ENCODE peak calls at places on chromosome 3, in nine cellular contexts. U, V, L, K, B, X, A, M and Z are unnamed samples.

GRCh38 chr3:49906004-49906860 is 2.6 kb upstream of the MST1R start:
- DNase-seq in K (no peak), M (no peak), L (peak), A (peak), B (no peak), V (peak), U (no peak), X (no peak), Z (peak)

GRCh38 chr3:44047796-44048195 is 193.9 kb upstream of the TOPAZ1 start:
- DNase-seq in U (no peak), X (no peak), A (no peak), L (no peak), V (no peak), M (no peak), B (no peak), K (no peak), Z (no peak)

GRCh38 chr3:43180027-43180426 is 74.1 kb upstream of the POMGNT2 start:
- DNase-seq in U (peak), A (no peak), V (peak), K (no peak), B (no peak), X (peak), M (no peak), L (no peak), Z (no peak)

GRCh38 chr3:146640955-146641867 is 36.1 kb upstream of the PLSCR5 start:
- DNase-seq in U (no peak), V (no peak), K (no peak), L (no peak), A (peak), B (no peak), X (no peak), M (no peak), Z (peak)

GRCh38 chr3:71127463-71128243 is 455.9 kb downstream of the FOXP1 start:
- DNase-seq in L (no peak), U (no peak), M (no peak), B (no peak), V (no peak), K (no peak), A (no peak), X (no peak), Z (no peak)

GRCh38 chr3:154040283-154040682 is 80.9 kb upstream of the ARHGEF26 start:
- DNase-seq in U (no peak), M (no peak), A (no peak), V (no peak), K (no peak), B (no peak), X (no peak), L (no peak), Z (peak)

GRCh38 chr3:152026033-152026556 is 152.7 kb downstream of the SUCNR1 start:
- DNase-seq in V (no peak), U (no peak), K (no peak), A (no peak), B (no peak), X (no peak), L (no peak), M (no peak), Z (no peak)

GRCh38 chr3:73520931-73521461 is 103.7 kb downstream of the PDZRN3 start:
- DNase-seq in A (no peak), V (no peak), X (peak), L (no peak), U (no peak), M (no peak), B (no peak), K (peak), Z (no peak)

GRCh38 chr3:32502089-32502943 is at the start of gene CMTM6:
- DNase-seq in U (peak), B (peak), K (peak), M (peak), A (peak), X (peak), L (peak), V (peak), Z (peak)

GRCh38 chr3:169148448-169149348 is 514.8 kb downstream of the MECOM start:
- DNase-seq in B (no peak), L (no peak), V (peak), M (no peak), U (no peak), K (no peak), A (peak), X (no peak), Z (peak)

GRCh38 chr3:55701997-55702396 is 214.9 kb upstream of the WNT5A start:
- DNase-seq in L (no peak), U (no peak), K (no peak), A (no peak), X (no peak), M (no peak), B (no peak), V (no peak), Z (no peak)

GRCh38 chr3:183542355-183542754 is 13.2 kb downstream of the KLHL6 start:
- DNase-seq in U (no peak), X (no peak), M (no peak), L (no peak), A (no peak), K (no peak), B (no peak), V (no peak), Z (no peak)

GRCh38 chr3:10753964-10754363 is 62.1 kb upstream of the SLC6A11 start:
- DNase-seq in L (no peak), M (no peak), U (peak), X (no peak), B (no peak), A (peak), V (peak), K (no peak), Z (peak)

GRCh38 chr3:51992017-51992682 is 3.5 kb downstream of the RPL29 start:
- DNase-seq in L (no peak), X (no peak), K (no peak), A (no peak), U (no peak), B (no peak), M (peak), V (no peak), Z (no peak)

GRCh38 chr3:139261754-139262632 is 81.8 kb upstream of the MRPS22 start:
- DNase-seq in L (no peak), A (no peak), U (peak), B (no peak), X (no peak), V (no peak), M (no peak), K (no peak), Z (no peak)

GRCh38 chr3:153045150-153045549 is 116.9 kb upstream of the RAP2B start:
- DNase-seq in B (no peak), K (no peak), A (no peak), X (no peak), V (no peak), M (no peak), U (no peak), L (no peak), Z (no peak)

GRCh38 chr3:123122525-123123315 is 55.9 kb downstream of the PDIA5 start:
- DNase-seq in A (no peak), M (no peak), B (no peak), L (no peak), X (no peak), V (no peak), U (no peak), K (no peak), Z (no peak)

GRCh38 chr3:80233576-80233975 is 465.8 kb upstream of the ROBO1 start:
- DNase-seq in B (no peak), A (no peak), U (no peak), M (no peak), V (no peak), X (no peak), K (no peak), L (no peak), Z (no peak)

GRCh38 chr3:87173776-87174175 is 53.3 kb upstream of the CHMP2B start:
- DNase-seq in A (no peak), X (no peak), U (no peak), K (no peak), M (no peak), V (no peak), B (no peak), L (no peak), Z (peak)

GRCh38 chr3:145981057-145981456 is 179.9 kb downstream of the PLOD2 start:
- DNase-seq in V (no peak), M (no peak), B (no peak), L (no peak), A (no peak), K (no peak), X (no peak), U (no peak), Z (no peak)

GRCh38 chr3:121834079-121834730 is 655 bp downstream of the IQCB1 start:
- DNase-seq in M (peak), B (no peak), K (no peak), V (no peak), X (no peak), L (peak), A (peak), U (no peak), Z (peak)

GRCh38 chr3:38454179-38454883 is 641 bp downstream of the ACVR2B start:
- DNase-seq in U (peak), L (peak), V (no peak), B (no peak), A (peak), M (peak), X (no peak), K (no peak), Z (peak)

GRCh38 chr3:68256635-68257034 is 602.2 kb upstream of the SUCLG2 start:
- DNase-seq in A (no peak), U (peak), V (no peak), L (no peak), B (no peak), K (no peak), M (no peak), X (no peak), Z (no peak)

GRCh38 chr3:196063049-196063448 is 18.8 kb downstream of the TFRC start:
- DNase-seq in U (no peak), B (no peak), V (no peak), K (no peak), X (no peak), A (no peak), L (no peak), M (no peak), Z (no peak)

GRCh38 chr3:188209740-188210139 is 55.8 kb downstream of the LPP start:
- DNase-seq in X (no peak), U (no peak), K (no peak), M (no peak), V (no peak), L (no peak), A (no peak), B (no peak), Z (no peak)

GRCh38 chr3:136741063-136741462 is 11.1 kb downstream of the STAG1 start:
- DNase-seq in U (no peak), M (no peak), X (no peak), A (no peak), L (no peak), K (no peak), V (no peak), B (no peak), Z (no peak)

GRCh38 chr3:49924683-49925082 is 4.9 kb downstream of the MON1A start:
- DNase-seq in A (no peak), B (no peak), L (no peak), V (no peak), K (no peak), M (no peak), X (no peak), U (no peak), Z (peak)

GRCh38 chr3:12972791-12973702 is 100.2 kb downstream of the IQSEC1 start:
- DNase-seq in B (no peak), U (no peak), K (no peak), M (no peak), A (no peak), L (no peak), X (no peak), V (no peak), Z (no peak)

GRCh38 chr3:42179110-42179725 is 86.8 kb downstream of the CCK start:
- DNase-seq in K (peak), B (no peak), A (peak), V (no peak), M (peak), L (no peak), U (peak), X (peak), Z (peak)

GRCh38 chr3:112984485-112984884 is 6.3 kb upstream of the GTPBP8 start:
- DNase-seq in V (no peak), A (no peak), B (no peak), K (no peak), U (no peak), L (no peak), X (no peak), M (no peak), Z (peak)

GRCh38 chr3:34283743-34284142 is 485.3 kb downstream of the PDCD6IP start:
- DNase-seq in B (no peak), X (no peak), M (no peak), K (no peak), U (no peak), A (no peak), L (no peak), V (no peak), Z (no peak)

GRCh38 chr3:141328286-141329166 is 39.8 kb upstream of the ZBTB38 start:
- DNase-seq in A (no peak), X (no peak), B (no peak), M (no peak), V (no peak), U (no peak), K (no peak), L (no peak), Z (no peak)

GRCh38 chr3:177211503-177212277 is 14.4 kb upstream of the TBL1XR1 start:
- DNase-seq in L (no peak), B (no peak), K (no peak), M (peak), X (no peak), V (no peak), A (no peak), U (peak), Z (peak)

GRCh38 chr3:13358051-13358450 is 62.1 kb downstream of the NUP210 start:
- DNase-seq in M (no peak), L (no peak), X (no peak), U (no peak), B (no peak), K (no peak), V (no peak), A (no peak), Z (no peak)

GRCh38 chr3:89375451-89375850 is 268.0 kb downstream of the EPHA3 start:
- DNase-seq in U (no peak), X (no peak), L (no peak), B (no peak), V (no peak), A (no peak), M (no peak), K (no peak), Z (no peak)
- TF ChIP-seq POLR2A in U (no peak), X (no peak), L (no peak), B (no peak), V (no peak), A (no peak), M (no peak), K (no peak), Z (no peak)

DNA sequence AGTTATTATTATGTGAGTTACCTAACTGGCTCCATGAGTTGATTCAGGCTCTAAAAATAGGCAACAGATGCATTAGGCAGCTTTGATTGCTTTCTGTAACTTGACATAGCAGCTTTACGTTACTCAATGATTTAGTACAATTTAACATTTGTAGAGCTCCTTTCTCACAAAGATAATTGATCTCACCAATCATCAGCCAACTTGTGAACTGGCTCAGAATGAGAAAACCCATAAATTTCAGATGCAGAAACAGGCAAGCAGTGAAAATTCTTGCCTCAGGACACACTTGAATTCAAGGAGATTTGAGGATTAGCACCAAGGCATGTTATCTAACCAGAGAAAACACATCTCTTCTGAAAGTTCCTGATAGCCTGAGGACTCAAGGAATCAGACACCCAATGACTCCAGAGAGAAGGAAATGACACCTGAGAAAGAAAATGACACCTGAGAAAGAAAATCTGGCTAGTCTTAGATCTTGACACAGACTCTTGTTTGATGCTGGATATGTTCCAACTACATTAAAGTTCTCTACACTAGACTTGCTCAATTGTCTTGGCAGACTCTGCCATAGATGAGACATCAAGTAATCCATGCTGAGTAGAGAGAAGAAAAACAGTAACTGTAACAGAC is 315.1 kb upstream of the CBLB start:
- DNase-seq in K (no peak), M (no peak), A (no peak), L (no peak), X (peak), V (no peak), U (no peak), B (no peak), Z (no peak)
- TF ChIP-seq POLR2A in K (no peak), M (no peak), A (no peak), L (no peak), X (no peak), V (no peak), U (no peak), B (no peak), Z (no peak)

DNA sequence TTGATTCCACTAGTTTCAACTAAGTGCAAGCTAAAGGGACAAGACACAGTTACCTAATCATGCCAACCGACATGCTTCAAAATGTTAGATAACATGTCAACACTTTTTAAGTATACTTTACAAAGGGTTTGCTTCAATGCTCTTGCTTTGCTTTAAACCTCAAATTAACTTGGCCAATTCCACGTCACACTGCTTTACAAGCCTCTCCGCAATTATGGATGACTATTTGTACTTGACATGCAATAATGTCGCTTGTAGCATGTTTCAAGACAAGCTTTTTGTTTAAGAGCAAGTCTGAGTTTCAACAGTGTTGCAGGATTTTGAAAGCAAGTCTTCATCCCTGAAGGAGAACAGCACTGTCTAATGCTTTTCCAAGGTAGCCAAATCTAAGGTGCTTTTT is 86.9 kb downstream of the CNTN3 start:
- DNase-seq in U (no peak), X (no peak), A (no peak), M (no peak), B (no peak), K (no peak), L (no peak), V (no peak), Z (no peak)
- TF ChIP-seq POLR2A in U (no peak), X (no peak), A (no peak), M (no peak), B (no peak), K (no peak), L (no peak), V (no peak), Z (no peak)

DNA sequence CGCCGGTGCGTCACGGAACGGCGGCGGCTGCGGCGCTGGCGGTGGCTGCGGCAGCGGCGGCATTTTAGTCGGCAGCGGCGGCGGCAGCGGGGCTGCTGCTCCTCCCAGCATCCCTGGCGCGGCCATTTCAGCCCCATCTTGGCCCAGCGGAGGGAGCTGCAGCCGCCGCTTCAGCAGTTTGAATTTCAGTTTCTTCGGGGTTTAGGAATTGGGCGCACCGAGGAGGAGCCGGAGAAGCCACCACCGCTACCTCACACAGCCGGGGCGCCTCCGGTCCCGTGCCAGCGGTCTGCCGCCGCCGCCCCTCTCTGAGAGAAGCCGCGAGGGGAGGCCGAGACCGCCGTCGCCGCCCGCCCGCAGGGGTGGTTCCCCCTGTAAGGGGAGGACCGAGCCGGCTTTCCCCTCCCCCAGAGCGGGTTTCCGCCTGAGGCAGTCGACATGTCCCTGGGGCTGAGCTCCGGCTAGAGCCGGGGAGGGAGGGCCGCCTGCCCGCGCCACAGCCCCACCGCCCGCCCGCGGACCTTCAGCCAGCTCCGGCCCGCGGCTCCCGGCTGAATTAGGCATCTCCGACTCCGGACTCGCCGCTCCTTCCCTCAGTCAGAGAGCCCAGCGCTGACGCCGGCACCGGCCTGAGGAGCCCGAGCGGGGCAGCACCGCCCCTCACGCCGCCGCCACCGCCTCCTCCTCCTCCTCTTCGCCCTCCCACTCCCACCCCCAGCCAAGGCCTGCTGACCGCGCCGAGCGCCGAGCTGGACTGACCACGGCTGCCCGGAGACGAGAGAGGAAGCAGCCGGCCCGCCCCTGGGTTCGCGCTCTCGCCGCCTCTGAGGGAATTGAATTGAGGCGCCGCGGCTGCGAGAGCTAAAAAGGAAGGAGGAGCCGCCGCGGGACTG is at the start of gene TSC22D2:
- DNase-seq in B (peak), K (peak), L (peak), U (peak), M (peak), X (peak), V (peak), A (peak), Z (peak)
- TF ChIP-seq POLR2A in B (peak), K (peak), L (no peak), U (peak), M (peak), X (no peak), V (peak), A (peak), Z (peak)

DNA sequence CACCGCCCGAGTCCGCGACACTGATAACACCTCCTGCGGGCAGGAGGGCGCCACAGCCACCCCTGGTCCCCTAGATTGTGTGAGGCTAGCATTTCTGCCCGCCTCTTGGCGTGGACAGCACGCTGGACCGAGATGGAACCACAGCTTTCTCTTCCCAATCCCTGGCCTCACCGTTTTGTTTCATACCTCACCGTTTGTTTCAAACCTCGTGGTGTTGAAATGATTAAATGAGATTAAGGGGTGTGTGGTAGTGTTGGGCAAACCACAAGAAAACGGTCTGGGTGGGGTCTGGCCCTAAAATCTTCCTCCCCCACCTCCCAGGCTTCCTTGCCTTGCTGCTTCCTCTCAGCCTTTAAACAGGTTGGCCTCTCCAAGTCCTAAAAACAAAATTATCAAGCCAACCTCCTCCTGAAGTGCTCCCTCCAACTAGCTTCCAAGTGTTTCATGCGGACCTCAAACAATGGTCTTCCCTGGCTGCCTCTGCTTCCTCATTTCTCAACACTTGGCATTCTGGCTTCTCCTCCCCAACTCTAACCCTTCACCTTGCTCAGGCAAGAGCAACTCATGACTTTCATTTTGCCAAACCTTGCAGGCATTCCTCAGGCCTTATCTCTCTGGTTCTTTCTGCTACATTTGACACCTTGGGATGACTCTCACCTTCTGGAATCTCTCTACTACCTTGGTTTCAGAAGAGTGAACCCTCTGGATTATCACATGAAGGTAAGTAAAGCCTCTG is 1.4 kb upstream of the ATP13A3 start:
- DNase-seq in V (no peak), B (no peak), L (no peak), U (no peak), A (peak), X (no peak), K (no peak), M (no peak), Z (peak)
- TF ChIP-seq POLR2A in V (no peak), B (no peak), L (no peak), U (no peak), A (no peak), X (no peak), K (no peak), M (no peak), Z (no peak)